ENCODE peak calls at places on chromosomes 13 and 19, in ten cellular contexts. E is right atrium auricular region, D is neural progenitor cell, R is adrenal gland, U is osteoblast, J is heart right ventricle, X is uterus, O is coronary artery, H is ovary, C is pancreas. I is an unnamed sample.

GRCh38 chr19:44277331-44277730 is 17.6 kb downstream of the ZNF233 start:
- DNase-seq in E (no peak), D (no peak), R (no peak), U (no peak), J (no peak), X (no peak), O (no peak), H (no peak), C (no peak), I (no peak)

GRCh38 chr19:18520848-18521691 is 800 bp downstream of the ELL start:
- DNase-seq in E (no peak), D (peak), R (peak), U (peak), J (peak), X (peak), O (peak), H (peak), C (peak), I (no peak)

GRCh38 chr19:17522988-17523872 is 11.8 kb downstream of the PGLS start:
- DNase-seq in E (no peak), D (no peak), R (peak), U (peak), J (peak), X (no peak), O (no peak), H (no peak), C (no peak), I (no peak)

GRCh38 chr19:4454621-4454951 is 3.0 kb downstream of the UBXN6 start:
- DNase-seq in E (no peak), D (no peak), R (no peak), U (no peak), J (no peak), X (no peak), O (no peak), H (no peak), C (no peak), I (no peak)

GRCh38 chr13:21849323-21849722 is 178.4 kb downstream of the FGF9 start:
- DNase-seq in E (no peak), D (peak), R (no peak), U (no peak), J (no peak), X (no peak), O (no peak), H (no peak), C (no peak), I (no peak)

GRCh38 chr19:4693471-4694121 is 23.5 kb upstream of the MYDGF start:
- DNase-seq in E (no peak), D (no peak), R (no peak), U (no peak), J (no peak), X (no peak), O (no peak), H (no peak), C (no peak), I (no peak)

GRCh38 chr13:99655351-99656091 is 154.2 kb downstream of the TM9SF2 start:
- DNase-seq in E (no peak), D (peak), R (peak), U (peak), J (no peak), X (no peak), O (no peak), H (no peak), C (no peak), I (no peak)

GRCh38 chr13:99367663-99368448 is 60.7 kb upstream of the GPR183 start:
- DNase-seq in E (no peak), D (no peak), R (no peak), U (no peak), J (no peak), X (no peak), O (no peak), H (no peak), C (no peak), I (no peak)

GRCh38 chr19:12969292-12969988 is at the start of gene DAND5:
- DNase-seq in E (no peak), D (no peak), R (peak), U (peak), J (peak), X (no peak), O (no peak), H (no peak), C (no peak), I (no peak)

GRCh38 chr13:99237981-99238662 is 20.1 kb downstream of the GPR18 start:
- DNase-seq in E (no peak), D (no peak), R (peak), U (no peak), J (no peak), X (no peak), O (no peak), H (no peak), C (no peak), I (no peak)

GRCh38 chr19:57068921-57069697 is 50.7 kb upstream of the USP29 start:
- DNase-seq in E (no peak), D (no peak), R (peak), U (no peak), J (no peak), X (peak), O (no peak), H (peak), C (no peak), I (peak)

GRCh38 chr19:4878491-4878968 is 11.1 kb upstream of the PLIN3 start:
- DNase-seq in E (no peak), D (peak), R (no peak), U (no peak), J (peak), X (no peak), O (no peak), H (no peak), C (no peak), I (peak)

GRCh38 chr19:36838784-36839324 is 667 bp upstream of the ZNF790 start:
- DNase-seq in E (no peak), D (no peak), R (no peak), U (no peak), J (no peak), X (no peak), O (no peak), H (no peak), C (no peak), I (no peak)

GRCh38 chr19:50556236-50557008 is 11.8 kb downstream of the LRRC4B start:
- DNase-seq in E (peak), D (peak), R (peak), U (peak), J (peak), X (peak), O (peak), H (peak), C (peak), I (peak)

GRCh38 chr19:54422136-54422535 is 6.9 kb downstream of the TTYH1 start:
- DNase-seq in E (no peak), D (no peak), R (no peak), U (peak), J (no peak), X (no peak), O (no peak), H (no peak), C (no peak), I (no peak)

GRCh38 chr19:28932446-28932845 is 280.5 kb downstream of the UQCRFS1 start:
- DNase-seq in E (no peak), D (no peak), R (no peak), U (no peak), J (no peak), X (no peak), O (no peak), H (no peak), C (no peak), I (no peak)

GRCh38 chr19:858868-859843 is at the start of gene CFD:
- DNase-seq in E (peak), D (no peak), R (no peak), U (peak), J (peak), X (no peak), O (no peak), H (no peak), C (no peak), I (no peak)

GRCh38 chr19:48962029-48962848 is 2.9 kb upstream of the FTL start:
- DNase-seq in E (no peak), D (no peak), R (peak), U (peak), J (peak), X (no peak), O (no peak), H (no peak), C (no peak), I (no peak)

DNA sequence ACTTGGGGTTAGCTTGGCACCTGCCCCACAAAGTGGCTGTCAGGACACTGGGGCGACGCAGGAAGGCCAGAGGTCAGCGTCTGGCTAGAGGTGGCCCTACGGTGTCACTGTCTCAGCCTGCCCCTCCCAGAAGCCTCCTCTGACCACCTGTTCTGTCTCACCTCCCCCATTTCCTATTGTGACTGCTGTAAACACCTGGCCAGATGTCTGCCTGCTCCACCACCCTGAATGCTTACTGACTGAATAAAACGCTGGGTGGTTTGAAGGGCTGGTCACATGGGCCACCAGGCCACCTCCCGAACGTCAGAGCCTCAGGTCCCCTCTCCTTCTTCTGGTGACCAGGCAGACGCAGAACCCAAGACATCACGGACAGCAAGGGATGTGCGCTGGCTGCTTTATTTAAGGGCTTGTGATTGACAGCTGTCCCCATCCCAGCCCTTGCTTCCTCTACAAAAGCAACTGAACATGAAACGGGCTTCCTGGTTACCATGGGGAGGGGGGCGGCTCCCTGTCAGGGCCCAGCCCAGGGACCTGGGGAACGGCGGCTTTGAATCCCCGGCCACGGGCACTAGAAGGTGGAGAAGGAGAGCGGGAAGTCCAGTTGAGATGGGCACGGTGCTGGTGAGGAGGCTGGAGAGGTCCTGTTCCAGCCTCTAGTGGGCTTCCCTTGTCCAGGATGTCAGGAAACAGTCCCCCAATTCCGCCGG is 6.2 kb downstream of the ELOF1 start:
- DNase-seq in E (no peak), D (no peak), R (no peak), U (peak), J (no peak), X (no peak), O (no peak), H (no peak), C (no peak), I (no peak)
- H3K27ac ChIP-seq in E (no peak), D (no peak), R (no peak), U (no peak), J (no peak), X (peak), O (no peak), H (no peak), C (no peak), I (no peak)

GRCh38 chr13:45690636-45691035 is 11.5 kb upstream of the CBY2 start:
- DNase-seq in E (no peak), D (no peak), R (no peak), U (no peak), J (no peak), X (no peak), O (no peak), H (no peak), C (no peak), I (no peak)
- H3K4me3 ChIP-seq in E (no peak), D (no peak), R (no peak), U (no peak), J (no peak), X (no peak), O (no peak), H (no peak), C (no peak), I (no peak)

DNA sequence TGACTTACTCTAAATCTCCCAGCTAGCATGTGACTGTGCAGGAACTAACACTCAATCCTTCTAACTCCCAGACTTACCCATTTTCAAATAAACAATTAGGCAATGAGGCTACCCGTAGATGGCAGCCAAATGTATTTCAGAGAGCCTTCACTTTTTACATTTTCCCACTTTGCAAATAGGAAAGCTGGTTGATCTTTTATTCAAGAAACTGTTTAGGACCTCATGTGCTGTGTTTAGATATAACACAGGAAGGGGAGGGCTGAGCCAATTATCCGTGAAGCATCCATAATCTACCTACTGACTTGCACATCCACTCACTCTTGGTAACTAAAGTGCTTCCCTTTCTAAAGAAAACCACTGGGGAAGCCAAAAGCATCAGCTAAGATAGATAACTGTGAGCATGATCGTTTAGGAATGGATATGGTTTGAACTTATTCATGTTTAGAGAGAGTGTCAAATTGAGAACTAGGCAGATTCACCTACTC is 33.4 kb downstream of the MBNL2 start:
- DNase-seq in E (no peak), D (no peak), R (no peak), U (no peak), J (no peak), X (no peak), O (no peak), H (no peak), C (no peak), I (no peak)
- TF ChIP-seq CTCF in E (no peak), D (no peak), R (no peak), U (no peak), J (no peak), X (no peak), O (no peak), H (no peak), C (no peak), I (no peak)

DNA sequence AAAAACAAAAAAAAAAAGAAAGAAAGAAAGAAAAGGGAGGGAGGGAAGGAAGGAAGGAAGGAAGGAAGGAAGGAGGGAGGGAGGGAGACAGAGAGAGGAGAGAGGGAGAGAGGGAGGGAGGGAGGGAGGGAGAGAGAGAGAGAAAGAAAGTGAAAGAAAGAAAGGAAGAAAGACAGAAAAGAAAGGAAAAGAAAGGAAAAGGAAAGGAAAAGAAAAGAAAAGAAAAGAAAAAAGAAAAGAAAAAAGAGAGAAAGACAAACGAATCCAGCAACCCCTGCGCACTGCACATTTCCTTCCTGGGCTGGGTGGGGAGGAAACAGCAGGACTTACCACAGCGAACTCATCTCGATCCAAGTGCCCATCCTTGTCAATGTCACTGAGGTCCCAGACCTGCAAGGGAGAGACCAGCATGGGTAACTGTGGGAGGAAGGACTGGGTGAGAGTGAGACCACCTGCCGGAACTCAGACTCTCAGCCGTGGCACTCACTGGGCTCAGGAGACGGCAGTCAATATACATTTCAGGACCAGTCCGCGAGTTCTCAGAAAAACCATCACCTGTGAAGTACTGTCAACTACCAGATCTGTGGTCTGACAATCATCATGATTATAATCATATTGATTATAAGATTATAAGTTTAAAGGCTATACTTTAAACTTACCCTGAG is 43.3 kb downstream of the EPS15L1 start:
- DNase-seq in E (no peak), D (no peak), R (no peak), U (peak), J (no peak), X (no peak), O (no peak), H (no peak), C (no peak), I (no peak)
- H3K27ac ChIP-seq in E (peak), D (no peak), R (peak), U (no peak), J (no peak), X (no peak), O (no peak), H (no peak), C (no peak), I (no peak)

GRCh38 chr19:45601524-45602522 is at the start of gene GPR4:
- DNase-seq in E (no peak), D (peak), R (no peak), U (peak), J (peak), X (no peak), O (no peak), H (no peak), C (no peak), I (no peak)
- H3K4me3 ChIP-seq in E (peak), D (peak), R (no peak), U (no peak), J (peak), X (peak), O (peak), H (peak), C (no peak), I (peak)

I was measured in dorsolateral prefrontal cortex.